ENCODE peak calls at places on chromosomes 11 and 22, in nine cellular contexts. One of them, this sample, is unnamed.

GRCh38 chr11:3929232-3929631 is 73.8 kb downstream of the STIM1 start:
- DNase-seq in tibial nerve: no peak
- DNase-seq in lower lobe of right lung: no peak
- DNase-seq in choroid plexus epithelial cell: no peak
- DNase-seq in neural progenitor cell: no peak
- DNase-seq in OCI-LY7: no peak
- DNase-seq in fibroblast of lung: peak
- DNase-seq in Peyer's patch: no peak
- DNase-seq in fibroblast of the aortic adventitia: no peak
- DNase-seq in this sample: no peak

GRCh38 chr22:45996241-45997076 is 19.5 kb upstream of the WNT7B start:
- DNase-seq in tibial nerve: no peak
- DNase-seq in fibroblast of the aortic adventitia: peak
- DNase-seq in OCI-LY7: no peak
- DNase-seq in lower lobe of right lung: peak
- DNase-seq in neural progenitor cell: no peak
- DNase-seq in Peyer's patch: peak
- DNase-seq in fibroblast of lung: peak
- DNase-seq in choroid plexus epithelial cell: peak
- DNase-seq in this sample: peak

GRCh38 chr11:87473174-87473573 is 435.4 kb downstream of the TMEM135 start:
- DNase-seq in choroid plexus epithelial cell: peak
- DNase-seq in fibroblast of lung: peak
- DNase-seq in fibroblast of the aortic adventitia: peak
- DNase-seq in neural progenitor cell: no peak
- DNase-seq in Peyer's patch: no peak
- DNase-seq in OCI-LY7: no peak
- DNase-seq in tibial nerve: no peak
- DNase-seq in lower lobe of right lung: no peak
- DNase-seq in this sample: no peak

GRCh38 chr11:17590463-17590862 is 43.4 kb downstream of the OTOG start:
- DNase-seq in tibial nerve: peak
- DNase-seq in neural progenitor cell: no peak
- DNase-seq in choroid plexus epithelial cell: no peak
- DNase-seq in fibroblast of the aortic adventitia: no peak
- DNase-seq in OCI-LY7: no peak
- DNase-seq in Peyer's patch: peak
- DNase-seq in fibroblast of lung: no peak
- DNase-seq in lower lobe of right lung: no peak
- DNase-seq in this sample: peak

GRCh38 chr11:108069947-108070346 is 51.4 kb upstream of the ACAT1 start:
- DNase-seq in fibroblast of the aortic adventitia: peak
- DNase-seq in tibial nerve: no peak
- DNase-seq in OCI-LY7: no peak
- DNase-seq in Peyer's patch: no peak
- DNase-seq in neural progenitor cell: no peak
- DNase-seq in choroid plexus epithelial cell: peak
- DNase-seq in fibroblast of lung: peak
- DNase-seq in lower lobe of right lung: no peak
- DNase-seq in this sample: no peak

GRCh38 chr11:103903621-103904323 is 132.7 kb upstream of the DDI1 start:
- DNase-seq in Peyer's patch: peak
- DNase-seq in choroid plexus epithelial cell: no peak
- DNase-seq in neural progenitor cell: no peak
- DNase-seq in OCI-LY7: peak
- DNase-seq in fibroblast of lung: no peak
- DNase-seq in tibial nerve: no peak
- DNase-seq in lower lobe of right lung: no peak
- DNase-seq in fibroblast of the aortic adventitia: no peak
- DNase-seq in this sample: no peak

GRCh38 chr22:50574383-50574755 is 3.9 kb downstream of the CPT1B start:
- DNase-seq in fibroblast of lung: no peak
- DNase-seq in OCI-LY7: no peak
- DNase-seq in Peyer's patch: no peak
- DNase-seq in neural progenitor cell: no peak
- DNase-seq in tibial nerve: no peak
- DNase-seq in lower lobe of right lung: peak
- DNase-seq in fibroblast of the aortic adventitia: no peak
- DNase-seq in choroid plexus epithelial cell: no peak
- DNase-seq in this sample: no peak

GRCh38 chr11:9065614-9066431 is 25.6 kb downstream of the SCUBE2 start:
- DNase-seq in OCI-LY7: no peak
- DNase-seq in Peyer's patch: no peak
- DNase-seq in tibial nerve: no peak
- DNase-seq in fibroblast of the aortic adventitia: no peak
- DNase-seq in lower lobe of right lung: no peak
- DNase-seq in neural progenitor cell: no peak
- DNase-seq in fibroblast of lung: peak
- DNase-seq in choroid plexus epithelial cell: peak
- DNase-seq in this sample: no peak

GRCh38 chr11:1643146-1643690 is 13.6 kb downstream of the KRTAP5-5 start:
- DNase-seq in lower lobe of right lung: no peak
- DNase-seq in Peyer's patch: no peak
- DNase-seq in tibial nerve: no peak
- DNase-seq in neural progenitor cell: no peak
- DNase-seq in OCI-LY7: no peak
- DNase-seq in fibroblast of lung: no peak
- DNase-seq in choroid plexus epithelial cell: no peak
- DNase-seq in fibroblast of the aortic adventitia: no peak
- DNase-seq in this sample: no peak

GRCh38 chr11:120170741-120171261 is 32.9 kb upstream of the TRIM29 start:
- DNase-seq in lower lobe of right lung: no peak
- DNase-seq in OCI-LY7: no peak
- DNase-seq in tibial nerve: no peak
- DNase-seq in fibroblast of lung: no peak
- DNase-seq in fibroblast of the aortic adventitia: no peak
- DNase-seq in neural progenitor cell: no peak
- DNase-seq in Peyer's patch: no peak
- DNase-seq in choroid plexus epithelial cell: no peak
- DNase-seq in this sample: no peak

GRCh38 chr11:47406896-47407745 is 1.3 kb upstream of the SLC39A13 start:
- DNase-seq in tibial nerve: no peak
- DNase-seq in fibroblast of lung: no peak
- DNase-seq in fibroblast of the aortic adventitia: no peak
- DNase-seq in lower lobe of right lung: no peak
- DNase-seq in choroid plexus epithelial cell: peak
- DNase-seq in OCI-LY7: peak
- DNase-seq in neural progenitor cell: peak
- DNase-seq in Peyer's patch: no peak
- DNase-seq in this sample: no peak
- TF ChIP-seq CTCF in tibial nerve: no peak
- TF ChIP-seq CTCF in fibroblast of lung: no peak
- TF ChIP-seq CTCF in fibroblast of the aortic adventitia: peak
- TF ChIP-seq CTCF in lower lobe of right lung: no peak
- TF ChIP-seq CTCF in choroid plexus epithelial cell: peak
- TF ChIP-seq CTCF in OCI-LY7: no peak
- TF ChIP-seq CTCF in neural progenitor cell: no peak
- TF ChIP-seq CTCF in Peyer's patch: no peak
- TF ChIP-seq CTCF in this sample: no peak

GRCh38 chr11:72588656-72589410 is 85.4 kb downstream of the PDE2A start:
- DNase-seq in lower lobe of right lung: no peak
- DNase-seq in tibial nerve: no peak
- DNase-seq in choroid plexus epithelial cell: no peak
- DNase-seq in Peyer's patch: no peak
- DNase-seq in neural progenitor cell: no peak
- DNase-seq in OCI-LY7: no peak
- DNase-seq in fibroblast of the aortic adventitia: no peak
- DNase-seq in fibroblast of lung: no peak
- DNase-seq in this sample: no peak

GRCh38 chr11:72591785-72592490 is 82.3 kb downstream of the PDE2A start:
- DNase-seq in tibial nerve: no peak
- DNase-seq in fibroblast of the aortic adventitia: no peak
- DNase-seq in Peyer's patch: peak
- DNase-seq in OCI-LY7: peak
- DNase-seq in choroid plexus epithelial cell: peak
- DNase-seq in neural progenitor cell: no peak
- DNase-seq in fibroblast of lung: no peak
- DNase-seq in lower lobe of right lung: no peak
- DNase-seq in this sample: no peak

GRCh38 chr11:72591023-72591422 is 83.2 kb downstream of the PDE2A start:
- DNase-seq in choroid plexus epithelial cell: no peak
- DNase-seq in lower lobe of right lung: no peak
- DNase-seq in fibroblast of lung: no peak
- DNase-seq in Peyer's patch: no peak
- DNase-seq in OCI-LY7: no peak
- DNase-seq in fibroblast of the aortic adventitia: no peak
- DNase-seq in neural progenitor cell: no peak
- DNase-seq in tibial nerve: no peak
- DNase-seq in this sample: no peak

GRCh38 chr11:72587696-72588095 is 86.5 kb downstream of the PDE2A start:
- DNase-seq in choroid plexus epithelial cell: no peak
- DNase-seq in fibroblast of the aortic adventitia: no peak
- DNase-seq in lower lobe of right lung: no peak
- DNase-seq in neural progenitor cell: no peak
- DNase-seq in OCI-LY7: no peak
- DNase-seq in fibroblast of lung: no peak
- DNase-seq in tibial nerve: no peak
- DNase-seq in Peyer's patch: no peak
- DNase-seq in this sample: no peak

DNA sequence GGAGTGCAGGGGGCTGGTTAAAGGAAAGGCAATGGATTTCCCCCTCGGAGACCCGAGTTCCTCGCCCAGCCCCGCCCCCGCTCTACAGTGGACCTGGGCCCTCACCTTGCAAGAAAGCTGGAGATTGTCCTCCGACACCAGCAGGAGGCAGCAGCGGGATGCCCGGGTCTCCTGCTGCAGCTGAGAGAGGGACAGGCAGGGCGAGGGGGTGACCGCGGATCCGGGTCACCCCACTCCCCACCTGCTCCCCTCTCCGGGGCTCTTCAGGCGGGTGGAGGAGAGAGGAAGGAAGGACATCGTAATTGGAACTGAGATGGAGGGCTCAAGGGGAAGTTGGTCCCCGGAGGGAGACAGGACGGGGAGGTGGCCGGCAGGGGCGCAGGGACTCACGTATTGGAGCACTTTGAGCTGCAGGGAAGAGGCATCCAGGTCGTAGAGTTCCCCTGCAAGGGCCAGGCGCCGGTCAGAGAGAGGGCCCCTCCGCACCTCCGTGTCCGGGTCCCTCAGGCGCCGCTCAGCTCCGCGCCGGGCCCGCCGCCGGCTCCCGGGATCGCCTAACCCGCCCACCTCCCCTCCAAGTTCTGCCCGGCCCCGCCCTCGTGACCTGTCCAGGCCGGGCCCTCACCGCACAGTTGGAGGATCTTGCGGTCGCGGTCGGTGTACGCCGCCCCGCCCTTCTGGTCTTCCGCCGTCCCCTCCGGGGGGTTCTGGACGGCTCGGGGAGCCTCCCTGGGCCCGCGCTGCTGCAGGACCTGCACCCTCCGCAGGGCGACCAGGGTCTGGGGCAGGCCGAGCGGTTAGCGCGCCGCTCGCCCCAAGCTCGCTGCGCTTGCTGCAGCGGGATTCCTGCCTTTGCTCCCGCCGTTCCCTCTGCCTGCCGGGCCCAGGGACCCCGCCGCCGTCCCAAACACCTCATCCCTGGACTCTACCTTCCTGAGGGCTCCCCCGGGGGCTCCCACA is 84.1 kb downstream of the PDE2A start:
- DNase-seq in neural progenitor cell: peak
- DNase-seq in OCI-LY7: peak
- DNase-seq in lower lobe of right lung: no peak
- DNase-seq in fibroblast of lung: peak
- DNase-seq in Peyer's patch: peak
- DNase-seq in choroid plexus epithelial cell: peak
- DNase-seq in fibroblast of the aortic adventitia: peak
- DNase-seq in tibial nerve: no peak
- DNase-seq in this sample: no peak
- TF ChIP-seq CTCF in neural progenitor cell: peak
- TF ChIP-seq CTCF in OCI-LY7: peak
- TF ChIP-seq CTCF in lower lobe of right lung: peak
- TF ChIP-seq CTCF in fibroblast of lung: peak
- TF ChIP-seq CTCF in Peyer's patch: peak
- TF ChIP-seq CTCF in choroid plexus epithelial cell: peak
- TF ChIP-seq CTCF in fibroblast of the aortic adventitia: peak
- TF ChIP-seq CTCF in tibial nerve: peak
- TF ChIP-seq CTCF in this sample: peak

GRCh38 chr11:68954970-68955958 is 25.5 kb downstream of the MRGPRD start:
- DNase-seq in fibroblast of lung: peak
- DNase-seq in fibroblast of the aortic adventitia: peak
- DNase-seq in OCI-LY7: no peak
- DNase-seq in choroid plexus epithelial cell: peak
- DNase-seq in Peyer's patch: peak
- DNase-seq in neural progenitor cell: no peak
- DNase-seq in lower lobe of right lung: peak
- DNase-seq in tibial nerve: no peak
- DNase-seq in this sample: peak
- TF ChIP-seq CTCF in fibroblast of lung: no peak
- TF ChIP-seq CTCF in fibroblast of the aortic adventitia: peak
- TF ChIP-seq CTCF in OCI-LY7: no peak
- TF ChIP-seq CTCF in choroid plexus epithelial cell: peak
- TF ChIP-seq CTCF in Peyer's patch: no peak
- TF ChIP-seq CTCF in neural progenitor cell: peak
- TF ChIP-seq CTCF in lower lobe of right lung: no peak
- TF ChIP-seq CTCF in tibial nerve: no peak
- TF ChIP-seq CTCF in this sample: no peak

DNA sequence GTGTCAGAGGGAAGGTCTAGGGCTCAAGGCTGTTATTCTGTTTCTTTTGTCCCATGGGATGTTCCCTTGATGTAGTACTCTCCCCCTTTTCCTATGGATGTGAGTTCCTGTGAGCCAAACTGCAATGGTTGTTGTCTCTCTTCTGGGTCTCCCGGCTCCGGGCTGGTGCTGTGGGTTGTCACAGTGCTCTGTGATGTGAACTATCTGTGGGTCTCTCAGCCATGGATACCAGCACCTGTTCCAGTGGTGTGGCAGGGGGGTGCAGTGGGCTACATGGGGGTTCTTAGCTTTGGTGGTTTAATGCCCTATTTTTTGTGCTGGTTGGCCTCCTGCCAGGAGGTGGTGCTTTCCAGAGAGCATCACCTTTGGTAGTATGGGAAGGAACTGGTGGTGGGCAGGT is 941.1 kb downstream of the KCNA4 start:
- DNase-seq in OCI-LY7: no peak
- DNase-seq in Peyer's patch: no peak
- DNase-seq in fibroblast of the aortic adventitia: no peak
- DNase-seq in tibial nerve: no peak
- DNase-seq in choroid plexus epithelial cell: no peak
- DNase-seq in fibroblast of lung: no peak
- DNase-seq in neural progenitor cell: no peak
- DNase-seq in lower lobe of right lung: no peak
- DNase-seq in this sample: no peak
- TF ChIP-seq CTCF in OCI-LY7: no peak
- TF ChIP-seq CTCF in Peyer's patch: no peak
- TF ChIP-seq CTCF in fibroblast of the aortic adventitia: no peak
- TF ChIP-seq CTCF in tibial nerve: no peak
- TF ChIP-seq CTCF in choroid plexus epithelial cell: no peak
- TF ChIP-seq CTCF in fibroblast of lung: no peak
- TF ChIP-seq CTCF in neural progenitor cell: no peak
- TF ChIP-seq CTCF in lower lobe of right lung: no peak
- TF ChIP-seq CTCF in this sample: no peak

GRCh38 chr11:91147885-91148284 is 925.0 kb upstream of the CHORDC1 start:
- DNase-seq in OCI-LY7: no peak
- DNase-seq in fibroblast of lung: no peak
- DNase-seq in fibroblast of the aortic adventitia: no peak
- DNase-seq in neural progenitor cell: no peak
- DNase-seq in lower lobe of right lung: no peak
- DNase-seq in Peyer's patch: no peak
- DNase-seq in choroid plexus epithelial cell: no peak
- DNase-seq in tibial nerve: no peak
- DNase-seq in this sample: no peak
- TF ChIP-seq CTCF in OCI-LY7: no peak
- TF ChIP-seq CTCF in fibroblast of lung: no peak
- TF ChIP-seq CTCF in fibroblast of the aortic adventitia: no peak
- TF ChIP-seq CTCF in neural progenitor cell: no peak
- TF ChIP-seq CTCF in lower lobe of right lung: no peak
- TF ChIP-seq CTCF in Peyer's patch: no peak
- TF ChIP-seq CTCF in choroid plexus epithelial cell: no peak
- TF ChIP-seq CTCF in tibial nerve: no peak
- TF ChIP-seq CTCF in this sample: no peak